ENCODE peak calls at places on chromosome 1, in ten cellular contexts. P is activated CD8-positive, alpha-beta memory T cell treated with anti-CD3 and anti-CD28 coated beads, Interleukin-2, amount 10 ng/mL, durations not matched to agents 7 days and 5 days; L is adrenal gland; I is CD8-positive, alpha-beta T cell; Z is NCI-H524; A is glomerular endothelial cell; J is fibroblast of mammary gland; R is BJ; Y is fibroblast of lung; M is head of caudate nucleus. K is an unnamed sample.

GRCh38 chr1:143625886-143626285 is 345.9 kb downstream of the FAM72C start:
- DNase-seq in P (no peak), L (no peak), I (no peak), Z (no peak), A (no peak), J (no peak), R (no peak), Y (no peak), M (no peak), K (no peak)

GRCh38 chr1:203491664-203492485 is 2.1 kb upstream of the OPTC start:
- DNase-seq in P (no peak), L (no peak), I (no peak), Z (peak; percentile 87), A (no peak), J (no peak), R (no peak), Y (no peak), M (no peak), K (no peak)

GRCh38 chr1:194013561-194013960 is 827.1 kb upstream of the B3GALT2 start:
- DNase-seq in P (no peak), L (no peak), I (no peak), Z (no peak), A (no peak), J (no peak), R (no peak), Y (peak; percentile 12), M (no peak), K (no peak)

GRCh38 chr1:187876775-187877174 is 1048.0 kb downstream of the PLA2G4A start:
- DNase-seq in P (no peak), L (no peak), I (no peak), Z (no peak), A (no peak), J (no peak), R (no peak), Y (no peak), M (no peak), K (no peak)

GRCh38 chr1:212158912-212159796 is 123.6 kb downstream of the DTL start:
- DNase-seq in P (no peak), L (no peak), I (no peak), Z (no peak), A (no peak), J (no peak), R (no peak), Y (no peak), M (no peak), K (no peak)

GRCh38 chr1:39639333-39640130 is at the start of gene HEYL:
- DNase-seq in P (peak; percentile 64), L (peak; percentile 41), I (peak; percentile 10), Z (peak; percentile 58), A (no peak), J (peak; percentile 48), R (no peak), Y (peak; percentile 32), M (no peak), K (peak; percentile 91)

GRCh38 chr1:93591833-93592635 is 89.6 kb downstream of the BCAR3 start:
- DNase-seq in P (peak; percentile 79), L (no peak), I (no peak), Z (peak; percentile 59), A (no peak), J (no peak), R (no peak), Y (peak; percentile 24), M (no peak), K (peak; percentile 34)

GRCh38 chr1:201714542-201715276 is 114.2 kb upstream of the IPO9 start:
- DNase-seq in P (no peak), L (peak; percentile 73), I (no peak), Z (no peak), A (peak; percentile 52), J (peak; percentile 100), R (peak; percentile 98), Y (peak; percentile 100), M (peak; percentile 50), K (no peak)

GRCh38 chr1:153790996-153791855 is 16.0 kb downstream of the SLC27A3 start:
- DNase-seq in P (peak; percentile 62), L (no peak), I (no peak), Z (no peak), A (no peak), J (peak; percentile 88), R (peak; percentile 75), Y (peak; percentile 85), M (no peak), K (no peak)